ENCODE peak calls at places on chromosomes 11 and 22, in six cellular contexts. R, H, V, M, D and X are unnamed samples.

GRCh38 chr11:132685174-132685611 is 847.1 kb downstream of the OPCML start:
- DNase-seq in R (no peak), H (no peak), V (no peak), M (no peak), D (no peak), X (no peak)

GRCh38 chr11:1354125-1354938 is 35.4 kb upstream of the BRSK2 start:
- DNase-seq in R (no peak), H (no peak), V (no peak), M (no peak), D (no peak), X (no peak)

GRCh38 chr22:44622147-44622427 is 79.9 kb upstream of the PRR5 start:
- DNase-seq in R (no peak), H (peak; percentile 83), V (no peak), M (peak; percentile 47), D (no peak), X (no peak)

GRCh38 chr11:267491-267994 is 10.7 kb upstream of the NLRP6 start:
- DNase-seq in R (no peak), H (no peak), V (peak; percentile 75), M (peak; percentile 74), D (no peak), X (peak; percentile 48)

GRCh38 chr11:64759131-64759721 is 548 bp downstream of the PYGM start:
- DNase-seq in R (no peak), H (no peak), V (no peak), M (no peak), D (no peak), X (no peak)

GRCh38 chr11:77438487-77438886 is 35.4 kb downstream of the PAK1 start:
- DNase-seq in R (no peak), H (no peak), V (no peak), M (no peak), D (no peak), X (no peak)

GRCh38 chr11:1518301-1518700 is 31.7 kb upstream of the MOB2 start:
- DNase-seq in R (no peak), H (no peak), V (no peak), M (no peak), D (no peak), X (no peak)

GRCh38 chr11:104852811-104853210 is 45.4 kb downstream of the CASP12 start:
- DNase-seq in R (no peak), H (no peak), V (no peak), M (no peak), D (no peak), X (no peak)

GRCh38 chr22:20137671-20138416 is 6.2 kb downstream of the ZDHHC8 start:
- DNase-seq in R (no peak), H (no peak), V (no peak), M (no peak), D (no peak), X (no peak)

GRCh38 chr11:43685483-43685882 is 4.9 kb downstream of the HSD17B12 start:
- DNase-seq in R (no peak), H (no peak), V (no peak), M (no peak), D (no peak), X (no peak)

GRCh38 chr11:100681064-100681502 is 6.0 kb upstream of the ARHGAP42 start:
- DNase-seq in R (no peak), H (no peak), V (peak; percentile 89), M (peak; percentile 80), D (no peak), X (peak; percentile 86)

GRCh38 chr11:64675417-64676252 is 47.4 kb downstream of the NRXN2 start:
- DNase-seq in R (no peak), H (no peak), V (no peak), M (peak; percentile 86), D (no peak), X (no peak)

GRCh38 chr11:19018901-19019300 is 41.6 kb downstream of the MRGPRX2 start:
- DNase-seq in R (no peak), H (peak; percentile 68), V (no peak), M (peak; percentile 44), D (peak; percentile 62), X (peak; percentile 76)

GRCh38 chr11:2581931-2582435 is 117.8 kb downstream of the KCNQ1OT1 start:
- DNase-seq in R (no peak), H (no peak), V (peak; percentile 5), M (no peak), D (no peak), X (peak; percentile 32)

GRCh38 chr11:22617868-22618267 is 7.8 kb downstream of the FANCF start:
- DNase-seq in R (no peak), H (no peak), V (no peak), M (no peak), D (no peak), X (no peak)

GRCh38 chr11:2741377-2742131 is 41.8 kb upstream of the KCNQ1OT1 start:
- DNase-seq in R (no peak), H (no peak), V (no peak), M (no peak), D (no peak), X (no peak)

DNA sequence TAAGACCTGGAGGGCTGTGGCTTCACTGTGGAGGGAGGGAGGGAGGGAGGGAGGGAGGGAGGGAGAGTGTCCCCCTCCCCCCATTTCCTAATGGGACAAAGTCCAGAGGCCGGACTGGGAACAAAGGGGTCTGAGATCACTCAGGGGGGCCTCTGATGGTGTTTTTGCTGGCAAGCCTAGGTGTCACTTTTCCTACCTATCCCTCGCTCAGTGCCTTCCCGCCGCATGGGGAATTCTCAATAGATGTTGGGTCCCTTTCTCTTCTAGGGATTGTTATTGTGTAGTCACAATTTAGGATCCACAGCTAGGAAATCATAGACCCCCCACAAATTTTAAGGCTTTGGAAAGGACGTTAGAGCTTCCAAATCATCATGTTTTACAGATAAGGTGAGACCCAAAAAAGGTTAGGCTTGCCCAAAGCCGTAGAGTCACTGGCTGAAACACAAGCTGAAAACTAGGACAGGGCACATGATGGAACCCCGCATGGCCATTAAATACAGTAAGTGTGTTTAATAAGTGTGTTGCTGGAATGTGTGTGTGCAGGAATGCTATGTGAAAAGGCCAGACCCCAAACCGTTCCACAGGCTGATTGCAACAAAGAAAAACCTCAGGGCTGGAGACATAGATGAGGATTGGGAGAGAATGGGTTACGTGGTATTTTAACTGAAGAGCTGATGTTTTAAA is 4.8 kb upstream of the FTH1 start:
- DNase-seq in R (no peak), H (no peak), V (no peak), M (no peak), D (no peak), X (no peak)
- H3K4me3 ChIP-seq in R (peak overlapping the region; percentile 19), H (no peak overlapping the region), V (peak overlapping the region; percentile 19), M (no peak overlapping the region), D (no peak overlapping the region), X (no peak overlapping the region)

GRCh38 chr11:69053169-69053477 is 4.4 kb downstream of the TPCN2 start:
- DNase-seq in R (no peak), H (no peak), V (no peak), M (no peak), D (no peak), X (no peak)
- H3K4me1 ChIP-seq in R (peaks cover 4% of the 10 kb centered on the region), H (peaks cover 11% of the 10 kb centered on the region), V (peaks cover 57% of the 10 kb centered on the region), M (peaks cover 83% of the 10 kb centered on the region), D (peaks cover 6% of the 10 kb centered on the region), X (peaks cover 44% of the 10 kb centered on the region)

GRCh38 chr11:121588747-121589146 is 136.0 kb upstream of the SORL1-AS1 start:
- DNase-seq in R (no peak), H (no peak), V (no peak), M (peak; percentile 47), D (no peak), X (no peak)

GRCh38 chr11:121592708-121593107 is 139.9 kb upstream of the SORL1-AS1 start:
- DNase-seq in R (no peak), H (no peak), V (no peak), M (no peak), D (no peak), X (no peak)

GRCh38 chr11:121591405-121592033 is 138.8 kb upstream of the SORL1-AS1 start:
- DNase-seq in R (peak; percentile 49), H (peak; percentile 84), V (peak; percentile 73), M (peak; percentile 87), D (peak; percentile 81), X (peak; percentile 79)

GRCh38 chr11:121589946-121590537 is 137.3 kb upstream of the SORL1-AS1 start:
- DNase-seq in R (no peak), H (no peak), V (no peak), M (peak; percentile 78), D (no peak), X (no peak)

GRCh38 chr11:121590772-121591404 is 138.1 kb upstream of the SORL1-AS1 start:
- DNase-seq in R (no peak), H (no peak), V (no peak), M (peak; percentile 56), D (no peak), X (no peak)
- H3K4me3 ChIP-seq in R (no peak overlapping the region), H (no peak overlapping the region), V (no peak overlapping the region), M (peak overlapping the region; percentile 40), D (no peak overlapping the region), X (no peak overlapping the region)

GRCh38 chr22:22484023-22484422 is 24.5 kb downstream of the ZNF280B start:
- DNase-seq in R (no peak), H (no peak), V (no peak), M (no peak), D (no peak), X (no peak)

GRCh38 chr22:22480940-22481339 is 27.6 kb downstream of the ZNF280B start:
- DNase-seq in R (no peak), H (no peak), V (no peak), M (no peak), D (no peak), X (no peak)

GRCh38 chr22:22478450-22478849 is 30.1 kb downstream of the ZNF280B start:
- DNase-seq in R (no peak), H (no peak), V (no peak), M (no peak), D (no peak), X (no peak)

GRCh38 chr22:22479116-22479515 is 29.4 kb downstream of the ZNF280B start:
- DNase-seq in R (no peak), H (no peak), V (no peak), M (no peak), D (no peak), X (no peak)

DNA sequence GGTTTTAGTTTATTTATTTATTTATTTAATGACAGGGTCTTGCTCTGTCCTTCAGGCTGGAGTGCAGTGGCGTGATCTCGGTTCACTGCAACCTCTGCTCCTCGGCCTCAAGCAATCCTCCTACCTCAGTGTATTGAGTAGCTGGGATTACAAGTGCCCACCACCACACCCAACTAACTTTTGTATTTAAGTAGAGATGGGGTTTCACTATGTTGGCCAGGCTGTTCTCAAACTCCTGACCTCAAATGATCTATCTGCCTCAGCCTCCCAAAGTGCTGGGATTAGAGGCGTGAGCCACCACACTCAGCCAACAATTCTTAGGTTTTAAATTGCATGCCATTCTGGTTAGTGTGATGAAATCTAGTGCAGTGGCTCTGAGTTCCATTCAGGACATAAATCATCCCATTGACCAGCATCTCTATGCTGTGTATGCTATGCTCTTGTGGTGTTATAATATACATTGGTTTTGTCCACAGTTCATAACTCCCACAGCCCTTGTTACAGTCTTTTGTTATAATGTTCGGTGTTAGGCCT is 28.5 kb downstream of the ZNF280B start:
- DNase-seq in R (no peak), H (no peak), V (no peak), M (no peak), D (no peak), X (no peak)
- H3K4me1 ChIP-seq in R (no peaks in the 10 kb centered on the region), H (peaks cover under 1% of the 10 kb centered on the region), V (no peaks in the 10 kb centered on the region), M (no peaks in the 10 kb centered on the region), D (no peaks in the 10 kb centered on the region), X (peaks cover 14% of the 10 kb centered on the region)

GRCh38 chr22:31342389-31343125 is 3.6 kb downstream of the PATZ1 start:
- DNase-seq in R (no peak), H (peak; percentile 47), V (no peak), M (no peak), D (no peak), X (no peak)
- H3K4me3 ChIP-seq in R (peak overlapping the region; percentile 65), H (peak overlapping the region; percentile 71), V (peak overlapping the region; percentile 69), M (peak overlapping the region; percentile 87), D (peak overlapping the region; percentile 93), X (no peak overlapping the region)

GRCh38 chr11:70642301-70642700 is 244.0 kb downstream of the CTTN start:
- DNase-seq in R (no peak), H (no peak), V (no peak), M (no peak), D (no peak), X (no peak)
- H3K4me1 ChIP-seq in R (no peaks in the 10 kb centered on the region), H (peaks cover 45% of the 10 kb centered on the region), V (no peaks in the 10 kb centered on the region), M (peaks cover 4% of the 10 kb centered on the region), D (peaks cover 50% of the 10 kb centered on the region), X (no peaks in the 10 kb centered on the region)